ENCODE peak calls at places on chromosomes 13 and 19, in seven cellular contexts. F is NCI-H345; I is astrocyte of the spinal cord; R is T-helper 2 cell treated with Interferon-gamma antibody and Interleukin-4, amounts not matched to agents 5 μg/mL and 100 μg/mL, for 36 hours; Z is Caco-2; H is stimulated activated CD8-positive, alpha-beta memory T cell treated with anti-CD3 and anti-CD28 coated beads, Interleukin-2, amount 100 ng/mL, for 48 hours; T is EL. M is an unnamed sample.
A peak's percentile ranks its signal among the peaks of the same experiment; 100 is the strongest.

GRCh38 chr13:73169971-73170370 is 111.2 kb downstream of the KLF5 start:
- DNase-seq in R (no peak), T (no peak), F (no peak), I (no peak), H (no peak), Z (no peak), M (no peak)

GRCh38 chr13:95535243-95535642 is 17.3 kb upstream of the CLDN10 start:
- DNase-seq in Z (no peak), I (peak; percentile 81), R (peak; percentile 10), T (peak; percentile 65), F (peak; percentile 66), H (no peak), M (peak; percentile 94)

GRCh38 chr13:79384022-79384610 is 21.9 kb downstream of the RBM26 start:
- DNase-seq in F (no peak), T (no peak), H (no peak), Z (no peak), R (no peak), I (no peak), M (no peak)

GRCh38 chr13:103325675-103326074 is 259.5 kb upstream of the SLC10A2 start:
- DNase-seq in H (no peak), R (no peak), Z (no peak), F (no peak), I (no peak), T (no peak), M (no peak)

GRCh38 chr19:811007-811434 is 10.7 kb downstream of the PLPPR3 start:
- DNase-seq in Z (no peak), H (no peak), R (no peak), T (no peak), F (no peak), I (no peak), M (no peak)

GRCh38 chr13:31204592-31204991 is 4.8 kb downstream of the B3GLCT start:
- DNase-seq in H (no peak), Z (no peak), R (peak; percentile 16), I (peak; percentile 43), F (no peak), T (peak; percentile 78), M (peak; percentile 68)

GRCh38 chr19:3036119-3036794 is 7.2 kb upstream of the TLE2 start:
- DNase-seq in I (peak; percentile 93), H (peak; percentile 75), T (peak; percentile 91), F (peak; percentile 97), Z (peak; percentile 94), R (peak; percentile 80), M (peak; percentile 84)

GRCh38 chr19:2059422-2060201 is 8.6 kb upstream of the MKNK2 start:
- DNase-seq in F (no peak), R (no peak), H (no peak), I (peak; percentile 79), T (peak; percentile 78), Z (peak; percentile 84), M (peak; percentile 81)

GRCh38 chr19:10422846-10423245 is 2.5 kb downstream of the PDE4A start:
- DNase-seq in Z (no peak), I (no peak), F (no peak), T (no peak), R (no peak), H (no peak), M (no peak)

GRCh38 chr19:48772503-48772953 is 17.2 kb downstream of the FGF21 start:
- DNase-seq in I (no peak), F (no peak), T (no peak), H (no peak), Z (no peak), R (no peak), M (no peak)

GRCh38 chr19:50844296-50844935 is 10.3 kb upstream of the KLK3 start:
- DNase-seq in Z (no peak), I (no peak), T (no peak), H (no peak), F (peak; percentile 92), R (no peak), M (no peak)

GRCh38 chr13:44921478-44921877 is 67.8 kb downstream of the NUFIP1 start:
- DNase-seq in I (no peak), T (no peak), R (no peak), Z (no peak), F (no peak), H (no peak), M (no peak)

GRCh38 chr19:43777163-43777700 is 3.5 kb downstream of the KCNN4 start:
- DNase-seq in Z (no peak), T (peak; percentile 67), I (peak; percentile 73), F (peak; percentile 51), H (no peak), R (no peak), M (no peak)

GRCh38 chr19:14114854-14115253 is 2.7 kb downstream of the PRKACA start:
- DNase-seq in R (peak; percentile 38), H (peak; percentile 44), Z (peak; percentile 61), I (no peak), F (no peak), T (no peak), M (peak; percentile 46)

GRCh38 chr13:75704942-75705320 is 68.8 kb downstream of the LMO7 start:
- DNase-seq in F (peak; percentile 33), T (peak; percentile 25), Z (no peak), R (no peak), I (no peak), H (no peak), M (peak; percentile 74)

GRCh38 chr19:55242517-55242916 is 14.0 kb upstream of the TMEM86B start:
- DNase-seq in I (no peak), H (no peak), T (no peak), Z (no peak), F (no peak), R (no peak), M (no peak)

GRCh38 chr19:8600064-8600463 is 10.5 kb downstream of the ADAMTS10 start:
- DNase-seq in H (no peak), I (no peak), T (no peak), F (no peak), Z (no peak), R (no peak), M (no peak)

GRCh38 chr13:76638160-76638559 is 248.0 kb downstream of the KCTD12 start:
- DNase-seq in Z (no peak), R (no peak), T (no peak), I (no peak), F (no peak), H (no peak), M (no peak)

GRCh38 chr13:103187621-103188020 is 121.4 kb upstream of the SLC10A2 start:
- DNase-seq in Z (no peak), H (no peak), I (no peak), T (no peak), F (no peak), R (no peak), M (no peak)

GRCh38 chr19:10538204-10538603 is 5.5 kb upstream of the ATG4D start:
- DNase-seq in I (no peak), F (no peak), H (no peak), Z (no peak), R (no peak), T (no peak), M (no peak)

GRCh38 chr19:8116437-8117293 is 32.7 kb downstream of the FBN3 start:
- DNase-seq in I (no peak), R (no peak), F (no peak), H (no peak), T (no peak), Z (no peak), M (peak; percentile 50)

GRCh38 chr13:20340136-20340758 is 108.1 kb upstream of the GJB6 start:
- DNase-seq in I (no peak), T (no peak), H (no peak), Z (no peak), R (no peak), F (no peak), M (no peak)

GRCh38 chr13:93318538-93318937 is 91.9 kb downstream of the GPC6 start:
- DNase-seq in H (no peak), I (no peak), F (no peak), T (no peak), Z (no peak), R (no peak), M (peak; percentile 21)

GRCh38 chr13:103965506-103966243 is 899.5 kb upstream of the SLC10A2 start:
- DNase-seq in I (no peak), Z (no peak), R (no peak), F (no peak), H (no peak), T (no peak), M (no peak)

GRCh38 chr13:77345150-77345780 is 18.4 kb upstream of the MYCBP2 start:
- DNase-seq in I (no peak), Z (no peak), T (no peak), H (no peak), R (peak; percentile 37), F (peak; percentile 81), M (no peak)

GRCh38 chr13:30052127-30052526 is 201.7 kb upstream of the UBL3 start:
- DNase-seq in T (no peak), R (no peak), H (no peak), I (no peak), Z (no peak), F (no peak), M (no peak)

GRCh38 chr13:106133025-106133424 is 402.4 kb downstream of the EFNB2 start:
- DNase-seq in R (no peak), H (no peak), T (peak; percentile 81), F (no peak), Z (no peak), I (peak; percentile 82), M (peak; percentile 43)

GRCh38 chr13:20142019-20142926 is 18.6 kb downstream of the GJA3 start:
- DNase-seq in R (no peak), Z (no peak), H (no peak), I (no peak), F (no peak), T (no peak), M (no peak)

GRCh38 chr13:37690361-37690760 is 91.8 kb upstream of the POSTN start:
- DNase-seq in T (no peak), F (no peak), H (no peak), Z (no peak), R (no peak), I (no peak), M (no peak)

GRCh38 chr19:1601613-1602064 is 3.6 kb downstream of the UQCR11 start:
- DNase-seq in I (no peak), T (no peak), R (no peak), F (no peak), Z (peak; percentile 24), H (no peak), M (peak; percentile 8)

GRCh38 chr19:8615813-8616596 is 5.5 kb upstream of the ADAMTS10 start:
- DNase-seq in T (peak; percentile 57), F (no peak), I (peak; percentile 68), Z (peak; percentile 53), R (peak; percentile 18), H (peak; percentile 50), M (peak; percentile 84)